ENCODE peak calls at places on chromosomes 3 and 15, in nine cellular contexts. E is CD4-positive, alpha-beta T cell; M is B cell; Y is cardiac fibroblast; P is Calu3; U is GM20000; H is hepatocyte; L is progenitor cell of endocrine pancreas; F is upper lobe of right lung. Q is an unnamed sample.
A peak's percentile ranks its signal among the peaks of the same experiment; 100 is the strongest.

GRCh38 chr3:142243134-142243533 is 17.7 kb upstream of the GK5 start:
- DNase-seq in H (no peak), P (no peak), U (no peak), Y (no peak), E (no peak), F (no peak), M (no peak), L (no peak), Q (no peak)

GRCh38 chr15:52438047-52438446 is 90.6 kb downstream of the MYO5A start:
- DNase-seq in H (no peak), E (no peak), U (no peak), P (no peak), F (no peak), M (no peak), Y (peak; percentile 61), L (no peak), Q (peak; percentile 77)

GRCh38 chr15:41631880-41632279 is 28.3 kb upstream of the MGA start:
- DNase-seq in L (no peak), P (no peak), U (no peak), Y (no peak), M (no peak), H (no peak), E (no peak), F (no peak), Q (no peak)

GRCh38 chr3:157786216-157786615 is 283.0 kb upstream of the VEPH1 start:
- DNase-seq in P (no peak), L (no peak), H (no peak), F (no peak), E (no peak), M (no peak), U (no peak), Y (peak; percentile 80), Q (no peak)

GRCh38 chr3:157128771-157129671 is 30.9 kb downstream of the CCNL1 start:
- DNase-seq in P (peak; percentile 86), M (no peak), Y (peak; percentile 79), F (no peak), H (peak; percentile 26), E (peak; percentile 36), U (no peak), L (no peak), Q (no peak)

GRCh38 chr15:60155661-60156060 is 151.6 kb downstream of the FOXB1 start:
- DNase-seq in H (no peak), Y (peak; percentile 45), F (no peak), P (no peak), M (no peak), L (no peak), E (no peak), U (no peak), Q (no peak)

GRCh38 chr15:68781766-68782588 is 38.7 kb downstream of the ANP32A start:
- DNase-seq in F (no peak), M (no peak), P (no peak), Y (no peak), E (no peak), U (no peak), H (no peak), L (no peak), Q (no peak)

GRCh38 chr15:54101664-54102270 is 123.5 kb downstream of the UNC13C start:
- DNase-seq in L (no peak), Y (no peak), H (no peak), M (no peak), F (no peak), P (no peak), E (no peak), U (no peak), Q (no peak)

GRCh38 chr3:46561951-46562350 is 4.2 kb downstream of the LRRC2 start:
- DNase-seq in Y (no peak), P (no peak), H (no peak), U (no peak), F (no peak), L (no peak), E (no peak), M (no peak), Q (no peak)

GRCh38 chr3:46559030-46559704 is 6.9 kb downstream of the LRRC2 start:
- DNase-seq in H (no peak), U (no peak), Y (no peak), E (no peak), F (no peak), P (no peak), M (no peak), L (no peak), Q (no peak)

GRCh38 chr3:46557814-46558183 is 8.3 kb downstream of the LRRC2 start:
- DNase-seq in Y (no peak), L (no peak), U (no peak), P (no peak), M (no peak), E (no peak), F (no peak), H (no peak), Q (no peak)

GRCh38 chr3:46561511-46561910 is 4.6 kb downstream of the LRRC2 start:
- DNase-seq in E (no peak), U (no peak), M (no peak), L (no peak), Y (no peak), F (no peak), P (no peak), H (no peak), Q (no peak)

GRCh38 chr3:46558184-46559029 is 7.7 kb downstream of the LRRC2 start:
- DNase-seq in F (peak; percentile 91), U (peak; percentile 86), E (peak; percentile 66), Y (peak; percentile 92), P (peak; percentile 91), H (peak; percentile 91), M (peak; percentile 70), L (peak; percentile 65), Q (peak; percentile 89)
- TF ChIP-seq CTCF in F (peak; percentile 59), U (peak; percentile 76), E (peak; percentile 91), Y (peak; percentile 92), P (peak; percentile 53), H (peak; percentile 79), M (peak; percentile 85), L (peak; percentile 59), Q (peak; percentile 69)

GRCh38 chr15:33161209-33161608 is 33.3 kb downstream of the FMN1 start:
- DNase-seq in M (no peak), U (no peak), H (no peak), P (no peak), L (no peak), E (no peak), Y (no peak), F (no peak), Q (no peak)

GRCh38 chr15:33157636-33158035 is 36.9 kb downstream of the FMN1 start:
- DNase-seq in L (no peak), H (no peak), M (no peak), U (no peak), F (no peak), P (no peak), Y (no peak), E (no peak), Q (no peak)

GRCh38 chr15:33160581-33161165 is 33.8 kb downstream of the FMN1 start:
- DNase-seq in F (no peak), Y (peak; percentile 13), H (no peak), U (no peak), E (no peak), P (no peak), M (no peak), L (no peak), Q (no peak)

GRCh38 chr15:33158359-33158758 is 36.2 kb downstream of the FMN1 start:
- DNase-seq in H (no peak), Y (no peak), U (no peak), M (no peak), E (no peak), P (no peak), F (no peak), L (no peak), Q (no peak)

DNA sequence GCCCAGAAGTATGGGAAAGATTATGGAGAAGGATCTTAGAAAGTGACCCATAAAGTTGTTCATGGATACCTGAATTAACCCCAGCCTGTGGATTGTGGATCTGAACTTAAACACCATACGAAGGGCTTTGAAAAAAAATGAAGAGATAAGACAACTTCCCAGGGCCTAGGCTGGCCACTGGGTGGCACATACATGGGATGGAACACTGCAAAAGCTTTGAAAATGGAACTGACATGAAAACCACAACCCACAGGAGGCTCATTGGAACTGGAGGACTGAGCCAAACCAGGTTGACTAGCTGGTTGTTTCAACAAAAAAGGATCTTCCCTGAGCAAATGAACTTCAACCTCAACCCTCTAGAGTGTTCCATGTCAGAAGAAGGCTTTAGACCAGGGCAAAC is 34.5 kb downstream of the FMN1 start:
- DNase-seq in F (no peak), P (no peak), H (no peak), M (no peak), U (no peak), L (no peak), Y (no peak), E (no peak), Q (peak; percentile 28)
- TF ChIP-seq CTCF in F (no peak), P (no peak), H (no peak), M (no peak), U (no peak), L (no peak), Y (no peak), E (no peak), Q (no peak)

GRCh38 chr3:196227086-196227485 is 10.8 kb downstream of the SLC51A start:
- DNase-seq in E (no peak), L (no peak), U (no peak), Y (no peak), M (no peak), P (no peak), F (no peak), H (no peak), Q (no peak)

GRCh38 chr3:196225763-196226364 is 9.5 kb downstream of the SLC51A start:
- DNase-seq in E (no peak), U (no peak), M (no peak), P (no peak), L (no peak), F (no peak), Y (no peak), H (no peak), Q (no peak)

GRCh38 chr3:196222876-196223595 is 6.7 kb downstream of the SLC51A start:
- DNase-seq in Y (no peak), P (no peak), F (no peak), H (no peak), U (no peak), M (no peak), E (no peak), L (no peak), Q (no peak)

GRCh38 chr3:196227629-196228493 is 11.5 kb downstream of the SLC51A start:
- DNase-seq in L (no peak), H (peak; percentile 10), E (no peak), U (no peak), Y (peak; percentile 57), P (no peak), F (no peak), M (no peak), Q (no peak)

DNA sequence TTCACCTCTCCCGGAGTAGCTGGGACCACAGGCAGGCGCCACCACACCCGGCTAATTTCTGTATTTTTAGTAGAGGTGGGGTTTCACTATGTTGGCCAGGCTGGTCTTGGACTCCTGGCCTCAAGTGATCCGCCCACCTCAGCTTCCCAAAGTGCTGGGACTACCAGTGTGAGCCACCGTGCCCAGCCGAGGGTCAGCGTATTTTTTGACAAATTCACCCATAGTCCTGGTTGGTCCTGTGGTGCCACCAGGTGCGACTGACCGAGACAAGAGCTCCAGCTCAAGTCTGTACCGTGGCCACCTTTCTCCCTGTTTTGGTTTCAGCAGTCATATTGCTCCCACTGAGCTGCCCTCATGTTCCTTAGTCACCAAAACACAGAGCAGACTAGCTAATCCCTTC is 8.8 kb downstream of the SLC51A start:
- DNase-seq in P (no peak), H (no peak), M (no peak), F (no peak), L (no peak), E (no peak), Y (no peak), U (no peak), Q (no peak)
- TF ChIP-seq CTCF in P (no peak), H (no peak), M (no peak), F (no peak), L (no peak), E (no peak), Y (no peak), U (no peak), Q (no peak)

DNA sequence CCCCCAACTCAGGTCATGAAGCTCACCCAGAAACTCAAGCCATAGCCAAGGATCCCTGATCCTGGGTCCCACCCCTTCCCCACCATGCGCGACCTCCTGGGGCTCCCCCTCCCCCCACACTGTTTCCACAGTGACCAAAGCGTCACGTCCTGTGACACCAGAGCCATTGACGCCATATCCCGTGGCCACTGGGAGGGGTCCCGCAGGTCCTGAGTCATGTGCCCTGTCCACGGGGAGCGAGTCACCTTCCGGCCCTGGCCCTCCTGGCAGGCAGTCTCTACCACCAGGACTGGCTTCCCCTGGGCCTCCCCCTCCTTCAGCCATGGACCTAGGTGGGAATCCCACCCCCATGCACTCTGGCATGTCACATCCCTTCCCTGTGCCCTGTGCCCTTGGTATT is 15.6 kb downstream of the SEMA3F start:
- DNase-seq in F (no peak), Y (peak; percentile 87), L (no peak), M (no peak), P (no peak), H (no peak), U (no peak), E (no peak), Q (peak; percentile 62)
- TF ChIP-seq CTCF in F (no peak), Y (no peak), L (no peak), M (no peak), P (no peak), H (no peak), U (no peak), E (no peak), Q (no peak)